ENCODE peak calls at places on chromosomes 13 and 19, in nine cellular contexts. U, Y, G, B, O, Q, P, X and T are unnamed samples.
A peak's percentile ranks its signal among the peaks of the same experiment; 100 is the strongest.

GRCh38 chr19:33763661-33764343 is 32.9 kb upstream of the KCTD15 start:
- DNase-seq in U (no peak), Y (no peak), G (no peak), B (no peak), O (no peak), Q (no peak), P (no peak), X (no peak), T (no peak)

GRCh38 chr19:44653977-44654784 is 10.5 kb downstream of the PVR start:
- DNase-seq in U (peak; percentile 46), Y (peak; percentile 93), G (peak; percentile 14), B (peak; percentile 67), O (peak; percentile 19), Q (peak; percentile 40), P (peak; percentile 77), X (peak; percentile 72), T (peak; percentile 90)

GRCh38 chr19:10516064-10516385 is 1.2 kb downstream of the S1PR5 start:
- DNase-seq in U (no peak), Y (no peak), G (no peak), B (no peak), O (no peak), Q (no peak), P (no peak), X (no peak), T (no peak)

GRCh38 chr19:35559781-35560180 is 3.7 kb downstream of the ATP4A start:
- DNase-seq in U (no peak), Y (no peak), G (no peak), B (no peak), O (no peak), Q (no peak), P (no peak), X (no peak), T (no peak)

GRCh38 chr19:16449330-16449961 is 22.3 kb downstream of the EPS15L1 start:
- DNase-seq in U (peak; percentile 66), Y (no peak), G (no peak), B (peak; percentile 24), O (no peak), Q (no peak), P (peak; percentile 28), X (no peak), T (peak; percentile 36)

GRCh38 chr19:14300281-14300680 is 81.0 kb upstream of the ADGRE5 start:
- DNase-seq in U (peak; percentile 15), Y (no peak), G (no peak), B (no peak), O (no peak), Q (no peak), P (no peak), X (no peak), T (no peak)

GRCh38 chr19:5057860-5058259 is 88.9 kb downstream of the KDM4B start:
- DNase-seq in U (peak; percentile 31), Y (no peak), G (no peak), B (no peak), O (no peak), Q (no peak), P (no peak), X (no peak), T (no peak)

GRCh38 chr13:111906306-111906705 is 160.6 kb upstream of the SOX1 start:
- DNase-seq in U (no peak), Y (no peak), G (no peak), B (no peak), O (no peak), Q (no peak), P (no peak), X (no peak), T (no peak)

GRCh38 chr13:36346222-36347083 is at the start of gene SPART:
- DNase-seq in U (peak; percentile 81), Y (peak; percentile 97), G (peak; percentile 88), B (peak; percentile 95), O (peak; percentile 90), Q (peak; percentile 96), P (peak; percentile 88), X (peak; percentile 91), T (peak; percentile 91)

GRCh38 chr19:1945899-1946298 is 4.9 kb downstream of the CSNK1G2 start:
- DNase-seq in U (no peak), Y (no peak), G (no peak), B (peak; percentile 22), O (peak; percentile 63), Q (no peak), P (peak; percentile 44), X (no peak), T (no peak)

GRCh38 chr13:25214371-25215252 is 42.5 kb upstream of the AMER2 start:
- DNase-seq in U (peak; percentile 48), Y (no peak), G (peak; percentile 92), B (peak; percentile 22), O (no peak), Q (peak; percentile 37), P (no peak), X (peak; percentile 16), T (no peak)

GRCh38 chr13:35781044-35781443 is 304.6 kb upstream of the MAB21L1 start:
- DNase-seq in U (no peak), Y (no peak), G (no peak), B (no peak), O (no peak), Q (no peak), P (no peak), X (no peak), T (no peak)

GRCh38 chr19:16121141-16121540 is 9.5 kb downstream of the RAB8A start:
- DNase-seq in U (no peak), Y (no peak), G (no peak), B (no peak), O (no peak), Q (no peak), P (no peak), X (no peak), T (no peak)

GRCh38 chr19:18167975-18168645 is 5.5 kb upstream of the IFI30 start:
- DNase-seq in U (peak; percentile 42), Y (no peak), G (no peak), B (peak; percentile 50), O (peak; percentile 61), Q (no peak), P (peak; percentile 74), X (peak; percentile 37), T (peak; percentile 61)

GRCh38 chr19:47275866-47276461 is 1.3 kb downstream of the INAFM1 start:
- DNase-seq in U (peak; percentile 62), Y (no peak), G (no peak), B (peak; percentile 64), O (no peak), Q (peak; percentile 84), P (no peak), X (peak; percentile 63), T (no peak)

GRCh38 chr13:74346960-74347359 is 212.8 kb upstream of the KLF12 start:
- DNase-seq in U (no peak), Y (no peak), G (no peak), B (no peak), O (no peak), Q (no peak), P (no peak), X (no peak), T (no peak)

GRCh38 chr13:92270990-92271389 is 872.6 kb downstream of the GPC5 start:
- DNase-seq in U (no peak), Y (no peak), G (no peak), B (peak; percentile 34), O (no peak), Q (no peak), P (no peak), X (no peak), T (no peak)

GRCh38 chr19:44644391-44645016 is 794 bp downstream of the PVR start:
- DNase-seq in U (peak; percentile 72), Y (no peak), G (peak; percentile 65), B (peak; percentile 41), O (peak; percentile 18), Q (no peak), P (peak; percentile 22), X (no peak), T (no peak)

GRCh38 chr19:57314146-57314545 is 6.1 kb upstream of the ZNF543 start:
- DNase-seq in U (no peak), Y (no peak), G (no peak), B (no peak), O (no peak), Q (no peak), P (no peak), X (no peak), T (no peak)

GRCh38 chr19:1383014-1383310 is 745 bp upstream of the NDUFS7 start:
- DNase-seq in U (no peak), Y (no peak), G (no peak), B (no peak), O (no peak), Q (no peak), P (no peak), X (no peak), T (no peak)

GRCh38 chr19:47093841-47094240 is 19.7 kb downstream of the ZC3H4 start:
- DNase-seq in U (no peak), Y (no peak), G (no peak), B (no peak), O (no peak), Q (no peak), P (peak; percentile 55), X (no peak), T (no peak)

GRCh38 chr19:15702590-15702930 is 25.3 kb upstream of the OR10H2 start:
- DNase-seq in U (peak; percentile 61), Y (no peak), G (no peak), B (peak; percentile 19), O (no peak), Q (peak; percentile 60), P (peak; percentile 13), X (peak; percentile 76), T (no peak)

GRCh38 chr13:40764587-40765403 is 6.2 kb downstream of the MRPS31 start:
- DNase-seq in U (no peak), Y (no peak), G (no peak), B (no peak), O (no peak), Q (no peak), P (peak; percentile 63), X (no peak), T (no peak)

GRCh38 chr19:7255119-7255518 is 39.1 kb downstream of the INSR start:
- DNase-seq in U (no peak), Y (no peak), G (no peak), B (no peak), O (no peak), Q (no peak), P (no peak), X (no peak), T (no peak)

GRCh38 chr13:112078879-112079526 is 12.1 kb downstream of the SOX1 start:
- DNase-seq in U (no peak), Y (no peak), G (no peak), B (no peak), O (no peak), Q (no peak), P (no peak), X (no peak), T (no peak)

GRCh38 chr13:41505209-41505835 is 48.0 kb downstream of the RGCC start:
- DNase-seq in U (peak; percentile 88), Y (no peak), G (peak; percentile 29), B (peak; percentile 83), O (no peak), Q (no peak), P (no peak), X (no peak), T (no peak)

GRCh38 chr13:53137777-53138176 is 109.2 kb downstream of the OLFM4 start:
- DNase-seq in U (peak; percentile 17), Y (no peak), G (no peak), B (peak; percentile 32), O (no peak), Q (peak; percentile 44), P (no peak), X (no peak), T (no peak)

GRCh38 chr19:34179066-34179465 is 6.8 kb downstream of the LSM14A start:
- DNase-seq in U (no peak), Y (no peak), G (peak; percentile 19), B (no peak), O (no peak), Q (no peak), P (no peak), X (no peak), T (no peak)

GRCh38 chr19:6590458-6591319 is at the start of gene CD70:
- DNase-seq in U (peak; percentile 77), Y (no peak), G (peak; percentile 72), B (no peak), O (peak; percentile 9), Q (no peak), P (peak; percentile 74), X (no peak), T (peak; percentile 31)

GRCh38 chr19:16778796-16779411 is 50.3 kb upstream of the SIN3B start:
- DNase-seq in U (peak; percentile 71), Y (no peak), G (peak; percentile 37), B (peak; percentile 65), O (peak; percentile 46), Q (peak; percentile 37), P (peak; percentile 54), X (peak; percentile 33), T (peak; percentile 34)